ENCODE peak calls at places on chromosome 13, in six cellular contexts. A is SK-N-SH, R is H1, X is K562, E is HepG2, C is GM12878. K is an unnamed sample.

GRCh38 chr13:36377822-36378480 is 31.8 kb upstream of the SPART start:
- DNase-seq in A (peak; percentile 22), R (no peak), X (no peak), E (no peak), C (no peak), K (no peak)

GRCh38 chr13:100648354-100648753 is 26.2 kb downstream of the TMTC4 start:
- DNase-seq in A (no peak), R (no peak), X (no peak), E (no peak), C (no peak), K (no peak)

GRCh38 chr13:23755040-23755439 is 134.2 kb downstream of the MIPEP start:
- DNase-seq in A (no peak), R (no peak), X (no peak), E (peak; percentile 59), C (no peak), K (no peak)

GRCh38 chr13:48110930-48111721 is 16.2 kb upstream of the MED4 start:
- DNase-seq in A (no peak), R (no peak), X (no peak), E (peak; percentile 83), C (no peak), K (no peak)

GRCh38 chr13:101382086-101382485 is 34.2 kb downstream of the NALCN start:
- DNase-seq in A (no peak), R (no peak), X (no peak), E (no peak), C (no peak), K (no peak)

GRCh38 chr13:36549771-36550170 is 117.5 kb downstream of the CCNA1 start:
- DNase-seq in A (peak; percentile 1), R (no peak), X (no peak), E (no peak), C (no peak), K (no peak)

GRCh38 chr13:23695711-23696512 is 125.7 kb downstream of the TNFRSF19 start:
- DNase-seq in A (no peak), R (no peak), X (no peak), E (no peak), C (no peak), K (no peak)

GRCh38 chr13:101829484-101829883 is 377.0 kb downstream of the ITGBL1 start:
- DNase-seq in A (no peak), R (no peak), X (no peak), E (no peak), C (no peak), K (no peak)

GRCh38 chr13:69155136-69155535 is 952.5 kb upstream of the ATXN8OS start:
- DNase-seq in A (no peak), R (no peak), X (no peak), E (no peak), C (no peak), K (no peak)

GRCh38 chr13:73173160-73173905 is 114.5 kb downstream of the KLF5 start:
- DNase-seq in A (no peak), R (no peak), X (no peak), E (no peak), C (no peak), K (no peak)

GRCh38 chr13:108005231-108005630 is 210.1 kb downstream of the LIG4 start:
- DNase-seq in A (no peak), R (no peak), X (peak; percentile 40), E (no peak), C (no peak), K (no peak)

GRCh38 chr13:71721117-71721516 is 145.9 kb downstream of the DACH1 start:
- DNase-seq in A (no peak), R (no peak), X (no peak), E (no peak), C (no peak), K (no peak)

GRCh38 chr13:70339738-70340137 is 231.5 kb upstream of the KLHL1 start:
- DNase-seq in A (no peak), R (peak; percentile 52), X (no peak), E (peak; percentile 21), C (no peak), K (peak; percentile 6)

GRCh38 chr13:62320129-62320724 is 904.6 kb upstream of the PCDH20 start:
- DNase-seq in A (peak; percentile 38), R (no peak), X (no peak), E (peak; percentile 22), C (peak; percentile 36), K (peak; percentile 46)

GRCh38 chr13:98327326-98328314 is 150.6 kb upstream of the RNF113B start:
- DNase-seq in A (no peak), R (no peak), X (no peak), E (peak; percentile 88), C (no peak), K (no peak)

GRCh38 chr13:76773695-76774094 is 112.5 kb downstream of the KCTD12 start:
- DNase-seq in A (no peak), R (no peak), X (no peak), E (no peak), C (no peak), K (no peak)
- TF ChIP-seq JUND in A (no peak), R (no peak), X (no peak), E (no peak), C (no peak), K (no peak)

GRCh38 chr13:33228645-33229445 is 56.7 kb downstream of the STARD13 start:
- DNase-seq in A (peak; percentile 50), R (no peak), X (peak; percentile 34), E (peak; percentile 62), C (no peak), K (peak; percentile 26)
- TF ChIP-seq YY1 in A (no peak), R (no peak), X (no peak), E (no peak), C (peak; percentile 23), K (no peak)

DNA sequence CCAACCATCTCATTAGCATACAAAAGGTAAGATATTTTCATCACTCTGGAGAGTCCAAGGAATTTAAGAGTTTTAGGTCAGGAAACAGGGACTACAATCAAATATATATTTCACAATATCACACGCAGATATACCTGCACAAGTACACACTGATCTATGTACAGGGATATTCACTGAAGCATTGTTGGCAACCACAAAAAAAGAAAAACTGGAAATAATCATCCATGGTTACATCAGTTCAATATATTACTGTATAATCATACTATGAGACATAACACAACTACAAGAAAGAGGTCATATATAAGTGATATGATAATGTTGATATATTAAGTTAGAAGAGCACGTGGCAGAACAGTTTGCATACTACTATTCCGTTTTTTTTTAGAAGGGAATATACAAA is 2.2 kb upstream of the SERP2 start:
- DNase-seq in A (no peak), R (no peak), X (no peak), E (no peak), C (no peak), K (no peak)
- TF ChIP-seq JUND in A (no peak), R (no peak), X (no peak), E (no peak), C (no peak), K (no peak)

GRCh38 chr13:25688524-25688923 is 316.8 kb downstream of the ATP8A2 start:
- DNase-seq in A (no peak), R (no peak), X (no peak), E (no peak), C (no peak), K (no peak)
- TF ChIP-seq YY1 in A (no peak), R (no peak), X (no peak), E (no peak), C (no peak), K (no peak)

GRCh38 chr13:95564948-95565347 is 12.4 kb downstream of the CLDN10 start:
- DNase-seq in A (no peak), R (no peak), X (no peak), E (no peak), C (no peak), K (no peak)
- TF ChIP-seq JUND in A (no peak), R (no peak), X (no peak), E (no peak), C (no peak), K (no peak)

DNA sequence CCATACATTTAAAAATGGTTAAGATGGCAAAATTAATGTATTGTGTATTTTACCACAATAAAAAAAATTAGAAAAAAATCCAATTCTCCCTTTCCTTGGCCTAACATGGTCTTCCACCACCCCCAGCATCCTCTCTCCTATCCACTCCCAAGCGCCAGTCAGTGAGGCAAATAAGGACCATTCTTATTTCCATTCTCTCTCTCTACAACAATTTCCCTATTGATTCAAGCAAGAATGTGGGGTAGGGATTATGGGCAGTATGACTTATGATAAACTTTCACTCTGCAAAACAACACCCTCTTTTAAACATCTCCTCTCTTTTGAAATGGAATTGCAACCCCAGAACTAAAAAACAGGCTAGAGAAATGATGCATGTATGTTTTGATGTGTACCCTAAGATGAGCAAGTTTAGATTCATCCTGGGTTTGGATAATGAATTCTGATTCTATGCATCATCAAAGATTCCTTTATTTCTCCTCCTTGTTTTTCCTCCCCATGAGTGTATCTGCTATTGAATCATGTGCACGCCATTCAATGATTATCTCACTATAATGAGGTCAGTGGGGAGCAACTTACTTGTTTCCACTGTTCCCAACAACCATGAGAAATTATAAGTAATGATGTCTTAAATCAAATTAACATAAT is 3.5 kb downstream of the STARD13 start:
- DNase-seq in A (no peak), R (no peak), X (no peak), E (no peak), C (no peak), K (no peak)
- TF ChIP-seq YY1 in A (no peak), R (no peak), X (no peak), E (no peak), C (no peak), K (no peak)

DNA sequence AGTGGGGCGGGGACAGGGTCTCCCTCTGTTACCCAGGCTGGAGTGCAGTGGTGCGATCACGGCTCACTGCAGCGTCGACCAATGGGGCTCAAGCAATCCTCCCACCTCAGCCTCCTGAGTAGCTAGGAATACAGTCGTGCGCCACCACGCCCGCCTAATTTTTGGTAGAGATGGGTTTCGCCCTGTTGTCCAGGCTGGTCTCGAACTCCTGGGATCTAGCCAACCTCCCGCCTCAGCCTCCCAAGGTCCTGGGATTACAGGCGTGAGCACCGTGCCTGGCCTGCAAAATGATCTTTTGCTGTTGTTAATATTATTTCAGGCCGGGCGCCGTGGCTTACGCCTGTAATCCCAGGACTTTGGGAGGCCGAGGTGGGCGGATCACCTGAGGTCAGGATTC is 621 bp upstream of the TGDS start:
- DNase-seq in A (no peak), R (no peak), X (no peak), E (no peak), C (no peak), K (peak; percentile 6)
- TF ChIP-seq JUND in A (no peak), R (no peak), X (no peak), E (no peak), C (no peak), K (no peak)

DNA sequence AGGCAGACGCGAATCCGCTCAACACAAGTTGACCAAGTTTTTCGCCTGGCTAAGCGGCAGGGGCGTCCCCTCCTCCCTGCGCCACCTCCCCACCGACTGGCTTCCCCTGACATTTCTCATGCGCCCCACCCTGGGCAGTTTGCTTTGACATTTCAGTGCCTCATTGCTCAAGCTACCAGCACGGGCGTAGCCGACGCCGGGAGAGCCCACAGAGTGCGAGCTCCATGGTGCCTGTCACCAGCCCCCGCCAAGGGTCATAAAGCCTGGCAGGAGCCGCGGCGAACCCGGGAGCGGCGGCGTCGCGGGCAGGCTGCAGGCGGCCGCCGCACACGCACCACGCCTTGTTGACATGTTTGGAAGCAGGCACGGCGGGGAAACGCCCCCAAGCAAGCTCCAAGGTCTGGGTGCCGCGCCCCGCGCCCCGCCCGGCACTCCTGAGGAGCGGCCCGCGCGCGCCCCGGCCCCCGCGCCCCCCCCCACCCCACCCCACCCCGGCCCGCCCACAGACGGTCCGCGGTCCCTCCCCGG is 640 bp downstream of the FBXL3 start:
- DNase-seq in A (peak; percentile 83), R (peak; percentile 70), X (peak; percentile 81), E (peak; percentile 63), C (peak; percentile 42), K (peak; percentile 21)
- TF ChIP-seq YY1 in A (no peak), R (no peak), X (no peak), E (no peak), C (peak; percentile 46), K (no peak)

GRCh38 chr13:27958928-27959539 is 10.1 kb downstream of the CDX2 start:
- DNase-seq in A (no peak), R (no peak), X (no peak), E (no peak), C (no peak), K (no peak)
- TF ChIP-seq JUND in A (no peak), R (no peak), X (no peak), E (no peak), C (no peak), K (no peak)

K was measured in HCT116.